ENCODE peak calls at places on chromosomes 12 and 14, in six cellular contexts. D is AG09309, P is PC-3, L is uterus, R is cardiac muscle cell, Q is NB4. W is an unnamed sample.

GRCh38 chr14:104969741-104970230 is 8.4 kb downstream of the AHNAK2 start:
- DNase-seq in D (no peak), P (no peak), L (peak; percentile 46), R (no peak), Q (no peak), W (peak; percentile 60)

GRCh38 chr12:24780969-24781368 is 167.9 kb downstream of the BCAT1 start:
- DNase-seq in D (peak; percentile 35), P (peak; percentile 4), L (no peak), R (peak; percentile 47), Q (peak; percentile 44), W (no peak)

GRCh38 chr14:105092124-105092911 is 27.1 kb upstream of the GPR132 start:
- DNase-seq in D (no peak), P (peak; percentile 38), L (peak; percentile 39), R (no peak), Q (no peak), W (peak; percentile 50)

GRCh38 chr12:62632521-62632920 is 165.9 kb downstream of the MON2 start:
- DNase-seq in D (peak; percentile 37), P (no peak), L (peak; percentile 41), R (peak; percentile 65), Q (peak; percentile 50), W (peak; percentile 84)

GRCh38 chr14:91996951-91997371 is 42.9 kb downstream of the TRIP11 start:
- DNase-seq in D (peak; percentile 95), P (peak; percentile 57), L (no peak), R (peak; percentile 72), Q (peak; percentile 62), W (no peak)

GRCh38 chr12:7433276-7433822 is 10.6 kb downstream of the CD163L1 start:
- DNase-seq in D (peak; percentile 14), P (peak; percentile 38), L (no peak), R (peak; percentile 63), Q (no peak), W (no peak)

GRCh38 chr12:130330685-130331084 is 7.0 kb upstream of the PIWIL1 start:
- DNase-seq in D (no peak), P (no peak), L (no peak), R (no peak), Q (no peak), W (no peak)

GRCh38 chr14:51774209-51774608 is 86.2 kb upstream of the GNG2 start:
- DNase-seq in D (no peak), P (peak; percentile 70), L (no peak), R (no peak), Q (peak; percentile 14), W (no peak)

GRCh38 chr12:97300921-97301320 is 161.7 kb upstream of the RMST start:
- DNase-seq in D (no peak), P (no peak), L (no peak), R (no peak), Q (no peak), W (no peak)

GRCh38 chr14:68548194-68549056 is 244.4 kb downstream of the ZFP36L1 start:
- DNase-seq in D (peak; percentile 96), P (peak; percentile 97), L (peak; percentile 98), R (peak; percentile 99), Q (no peak), W (peak; percentile 95)

GRCh38 chr14:68638817-68639517 is 153.9 kb downstream of the ZFP36L1 start:
- DNase-seq in D (no peak), P (no peak), L (peak; percentile 29), R (peak; percentile 39), Q (no peak), W (no peak)

GRCh38 chr12:109991586-109991985 is 4.6 kb downstream of the GIT2 start:
- DNase-seq in D (no peak), P (no peak), L (no peak), R (no peak), Q (no peak), W (no peak)

GRCh38 chr12:102689701-102690100 is 209.3 kb upstream of the IGF1 start:
- DNase-seq in D (no peak), P (no peak), L (no peak), R (no peak), Q (no peak), W (no peak)

GRCh38 chr14:34368115-34368970 is 93.7 kb downstream of the SPTSSA start:
- DNase-seq in D (peak; percentile 88), P (peak; percentile 30), L (no peak), R (peak; percentile 84), Q (peak; percentile 77), W (no peak)

GRCh38 chr14:98819132-98819866 is 452.7 kb downstream of the BCL11B start:
- DNase-seq in D (no peak), P (no peak), L (no peak), R (no peak), Q (no peak), W (no peak)

GRCh38 chr14:31536201-31536960 is 24.8 kb upstream of the NUBPL start:
- DNase-seq in D (no peak), P (peak; percentile 14), L (no peak), R (no peak), Q (no peak), W (no peak)

GRCh38 chr12:77031745-77032144 is 33.6 kb downstream of the E2F7 start:
- DNase-seq in D (no peak), P (no peak), L (no peak), R (peak; percentile 27), Q (peak; percentile 29), W (no peak)

GRCh38 chr14:40887912-40888311 is 718.8 kb upstream of the LRFN5 start:
- DNase-seq in D (no peak), P (no peak), L (no peak), R (no peak), Q (no peak), W (no peak)

GRCh38 chr12:83473408-83474095 is 786.8 kb downstream of the TMTC2 start:
- DNase-seq in D (peak; percentile 13), P (no peak), L (no peak), R (no peak), Q (no peak), W (no peak)

GRCh38 chr12:106248177-106248848 is 493 bp upstream of the CKAP4 start:
- DNase-seq in D (no peak), P (peak; percentile 58), L (peak; percentile 71), R (peak; percentile 90), Q (peak; percentile 30), W (peak; percentile 73)

GRCh38 chr12:106245767-106246166 is 2.1 kb downstream of the CKAP4 start:
- DNase-seq in D (no peak), P (peak; percentile 78), L (peak; percentile 49), R (peak; percentile 88), Q (no peak), W (peak; percentile 58)

GRCh38 chr12:106247731-106248176 is at the start of gene CKAP4:
- DNase-seq in D (no peak), P (peak; percentile 82), L (peak; percentile 74), R (peak; percentile 93), Q (peak; percentile 56), W (peak; percentile 92)

GRCh38 chr12:106248849-106249371 is 1.1 kb upstream of the CKAP4 start:
- DNase-seq in D (no peak), P (peak; percentile 42), L (no peak), R (peak; percentile 54), Q (peak; percentile 64), W (no peak)

DNA sequence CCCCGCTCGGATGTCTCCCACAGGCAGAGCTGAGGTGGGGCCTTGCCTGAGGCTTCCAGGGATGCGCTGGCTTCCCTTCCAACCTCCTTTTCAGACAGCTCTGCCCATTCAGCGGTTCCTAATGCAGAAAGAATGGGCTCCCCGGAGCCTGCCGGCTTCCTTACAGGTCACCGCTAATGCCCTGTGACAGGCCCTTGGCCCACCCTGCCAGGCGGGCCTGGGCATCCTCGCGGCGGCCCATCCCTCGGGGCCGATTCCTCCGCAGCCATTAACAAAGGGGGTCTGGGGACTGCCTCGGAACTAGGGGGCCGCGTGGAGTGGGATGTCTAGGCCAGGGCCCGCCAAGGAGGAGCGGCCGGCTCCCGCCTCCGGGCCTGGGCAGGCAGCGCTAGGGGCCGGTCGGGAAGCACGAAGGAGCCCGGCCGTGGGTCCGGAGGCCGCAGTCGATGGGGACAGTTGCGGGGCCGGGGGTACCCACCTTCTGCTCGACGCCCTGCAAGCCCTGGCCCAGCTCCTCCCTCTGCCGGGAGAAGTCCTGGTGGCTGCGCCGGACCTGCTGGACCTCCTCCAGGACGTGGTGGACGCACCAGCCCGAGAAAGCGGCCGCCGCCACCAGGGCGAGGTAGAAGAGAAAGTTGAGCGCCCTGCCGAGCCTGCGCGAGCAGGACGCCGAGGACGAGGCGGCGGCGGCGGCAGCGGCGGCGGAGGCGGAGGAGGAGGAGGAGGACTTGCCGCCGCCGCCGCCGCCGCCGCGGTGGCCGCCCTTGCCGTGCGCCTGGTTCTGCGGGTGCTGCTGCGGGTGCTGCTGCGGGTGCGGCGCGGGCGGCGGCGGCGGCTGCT is 709 bp downstream of the CKAP4 start:
- DNase-seq in D (no peak), P (peak; percentile 57), L (peak; percentile 63), R (peak; percentile 78), Q (peak; percentile 57), W (peak; percentile 87)
- TF ChIP-seq CTCF in D (peak; percentile 9), P (no peak), L (no peak), R (no peak), Q (no peak), W (no peak)

GRCh38 chr14:94823556-94824341 is 53.8 kb upstream of the GSC start:
- DNase-seq in D (no peak), P (no peak), L (no peak), R (no peak), Q (peak; percentile 45), W (no peak)
- TF ChIP-seq CTCF in D (no peak), P (no peak), L (no peak), R (no peak), Q (peak; percentile 5), W (no peak)

DNA sequence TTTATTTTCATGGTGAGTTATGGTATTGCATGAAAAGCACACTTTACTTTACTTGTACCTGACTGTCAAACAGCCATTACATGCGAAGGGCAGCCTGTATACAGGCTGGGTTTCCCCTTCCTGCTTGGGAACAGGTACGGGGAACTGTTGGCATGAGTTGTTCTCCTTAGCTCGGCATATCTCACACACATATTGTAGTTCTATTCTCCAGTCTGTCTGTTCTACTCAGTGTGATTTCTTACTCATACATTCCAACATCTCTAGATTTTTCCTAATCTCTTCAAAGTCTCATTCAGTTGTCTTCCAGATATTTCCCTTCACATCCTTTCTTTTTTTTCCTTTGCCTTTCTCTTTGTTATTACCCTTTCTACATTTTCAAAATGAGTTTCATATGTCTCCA is 83.9 kb downstream of the HMGA2 start:
- DNase-seq in D (no peak), P (no peak), L (no peak), R (no peak), Q (no peak), W (no peak)
- TF ChIP-seq CTCF in D (no peak), P (no peak), L (no peak), R (no peak), Q (no peak), W (no peak)

GRCh38 chr12:57641699-57642442 is 8.9 kb upstream of the B4GALNT1 start:
- DNase-seq in D (no peak), P (no peak), L (no peak), R (no peak), Q (no peak), W (no peak)

GRCh38 chr12:57640156-57641042 is 7.4 kb upstream of the B4GALNT1 start:
- DNase-seq in D (no peak), P (no peak), L (no peak), R (no peak), Q (no peak), W (no peak)

GRCh38 chr12:57638096-57638495 is 5.1 kb upstream of the B4GALNT1 start:
- DNase-seq in D (no peak), P (no peak), L (no peak), R (no peak), Q (no peak), W (no peak)

GRCh38 chr12:57632898-57633825 is at the start of gene B4GALNT1:
- DNase-seq in D (no peak), P (peak; percentile 79), L (peak; percentile 28), R (peak; percentile 59), Q (peak; percentile 73), W (peak; percentile 70)

DNA sequence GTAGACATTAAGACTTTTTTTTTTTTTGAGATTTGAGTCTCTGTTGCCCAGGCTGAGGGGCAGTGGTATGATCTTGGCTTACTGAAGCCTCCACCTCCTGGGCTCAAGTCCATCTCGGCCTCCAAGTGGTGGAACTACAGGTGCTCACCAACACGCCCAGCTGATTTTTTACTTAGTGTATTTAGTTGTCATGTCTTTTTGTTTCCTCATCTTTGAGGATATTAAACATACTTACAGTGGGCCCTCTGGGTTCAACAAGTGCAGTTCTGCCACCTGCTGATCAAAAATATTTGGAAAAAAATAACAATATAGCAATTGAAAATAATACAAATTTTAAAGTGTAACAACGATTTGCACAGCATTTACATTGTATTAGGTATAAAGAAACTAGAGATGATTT is 4.4 kb upstream of the B4GALNT1 start:
- DNase-seq in D (no peak), P (no peak), L (no peak), R (no peak), Q (no peak), W (no peak)
- TF ChIP-seq CTCF in D (no peak), P (no peak), L (no peak), R (no peak), Q (no peak), W (no peak)